ENCODE peak calls at places on chromosome 20, in seven cellular contexts. C is kidney epithelial cell, D is dorsolateral prefrontal cortex, V is ovary, P is astrocyte of the cerebellum, E is psoas muscle, M is Peyer's patch. S is an unnamed sample.

GRCh38 chr20:31764641-31765305 is 25.7 kb downstream of the TPX2 start:
- DNase-seq in C (no peak), E (no peak), D (no peak), V (no peak), P (no peak), M (no peak), S (no peak)

GRCh38 chr20:9978395-9979004 is 56.3 kb upstream of the ANKEF1 start:
- DNase-seq in C (peak; percentile 56), V (peak; percentile 17), D (no peak), P (peak; percentile 92), M (no peak), E (no peak), S (peak; percentile 76)

GRCh38 chr20:38763616-38764015 is 15.4 kb downstream of the ACTR5 start:
- DNase-seq in P (no peak), V (no peak), E (no peak), C (no peak), D (no peak), M (no peak), S (no peak)

GRCh38 chr20:41158082-41158625 is 20.8 kb downstream of the PLCG1 start:
- DNase-seq in E (no peak), M (no peak), V (no peak), C (no peak), P (no peak), D (no peak), S (no peak)

GRCh38 chr20:52105045-52105572 is 86.5 kb downstream of the ZFP64 start:
- DNase-seq in C (no peak), E (no peak), D (no peak), V (no peak), M (no peak), P (no peak), S (no peak)

GRCh38 chr20:61514805-61515505 is 262.9 kb downstream of the CDH4 start:
- DNase-seq in M (no peak), D (no peak), C (no peak), P (no peak), V (no peak), E (no peak), S (no peak)

GRCh38 chr20:4951299-4951698 is 50.0 kb downstream of the SLC23A2 start:
- DNase-seq in E (no peak), V (peak; percentile 38), C (no peak), P (peak; percentile 87), D (no peak), M (no peak), S (peak; percentile 48)

GRCh38 chr20:60224914-60225313 is 266.7 kb downstream of the CDH26 start:
- DNase-seq in M (no peak), D (no peak), V (no peak), E (no peak), P (no peak), C (no peak), S (no peak)

GRCh38 chr20:48338717-48339116 is 489.1 kb downstream of the PREX1 start:
- DNase-seq in P (peak; percentile 40), M (no peak), C (no peak), E (no peak), D (no peak), V (no peak), S (no peak)

GRCh38 chr20:38073307-38074010 is 39.9 kb downstream of the RPRD1B start:
- DNase-seq in C (no peak), D (no peak), P (peak; percentile 98), E (no peak), M (no peak), V (peak; percentile 61), S (peak; percentile 66)

GRCh38 chr20:23782366-23782983 is 31.7 kb upstream of the CST1 start:
- DNase-seq in P (no peak), M (no peak), C (no peak), D (no peak), V (no peak), E (no peak), S (peak; percentile 7)

GRCh38 chr20:33296206-33296605 is 13.2 kb downstream of the BPIFB1 start:
- DNase-seq in E (no peak), V (no peak), P (no peak), C (no peak), D (no peak), M (no peak), S (no peak)

GRCh38 chr20:23298926-23299672 is 51.5 kb upstream of the NXT1 start:
- DNase-seq in M (no peak), V (no peak), D (no peak), E (no peak), P (no peak), C (no peak), S (no peak)

GRCh38 chr20:17617212-17617867 is 47.5 kb downstream of the DSTN start:
- DNase-seq in C (no peak), M (peak; percentile 20), P (peak; percentile 19), D (peak; percentile 78), V (peak; percentile 51), E (peak; percentile 79), S (no peak)

GRCh38 chr20:38725959-38726848 is 1.9 kb downstream of the SLC32A1 start:
- DNase-seq in C (no peak), P (peak; percentile 12), E (no peak), D (no peak), M (peak; percentile 64), V (no peak), S (no peak)

GRCh38 chr20:32681175-32682084 is 7.7 kb upstream of the C20orf203 start:
- DNase-seq in M (no peak), P (no peak), D (no peak), C (peak; percentile 32), V (no peak), E (no peak), S (no peak)

GRCh38 chr20:51712501-51713212 is 55.5 kb downstream of the ATP9A start:
- DNase-seq in C (no peak), E (no peak), M (no peak), D (peak; percentile 50), V (no peak), P (peak; percentile 27), S (no peak)

GRCh38 chr20:37657924-37658800 is 35.7 kb upstream of the CTNNBL1 start:
- DNase-seq in D (no peak), C (no peak), M (no peak), E (no peak), V (no peak), P (no peak), S (no peak)

GRCh38 chr20:25310921-25311728 is 63.2 kb downstream of the PYGB start:
- DNase-seq in E (no peak), D (peak; percentile 36), V (no peak), P (peak; percentile 34), M (no peak), C (no peak), S (no peak)

GRCh38 chr20:57501461-57502330 is 23.2 kb downstream of the CTCFL start:
- DNase-seq in M (no peak), P (no peak), E (no peak), V (no peak), C (no peak), D (no peak), S (no peak)

GRCh38 chr20:11012975-11013374 is 339.2 kb upstream of the JAG1 start:
- DNase-seq in C (no peak), D (no peak), M (no peak), E (no peak), V (no peak), P (no peak), S (no peak)

GRCh38 chr20:34558320-34559202 is at the start of gene MAP1LC3A:
- DNase-seq in V (peak; percentile 97), P (peak; percentile 80), M (peak; percentile 93), D (peak; percentile 94), E (peak; percentile 97), C (peak; percentile 57), S (peak; percentile 43)
- TF ChIP-seq CTCF in V (no peak), P (no peak), M (no peak), D (no peak), E (no peak), C (no peak), S (no peak)

DNA sequence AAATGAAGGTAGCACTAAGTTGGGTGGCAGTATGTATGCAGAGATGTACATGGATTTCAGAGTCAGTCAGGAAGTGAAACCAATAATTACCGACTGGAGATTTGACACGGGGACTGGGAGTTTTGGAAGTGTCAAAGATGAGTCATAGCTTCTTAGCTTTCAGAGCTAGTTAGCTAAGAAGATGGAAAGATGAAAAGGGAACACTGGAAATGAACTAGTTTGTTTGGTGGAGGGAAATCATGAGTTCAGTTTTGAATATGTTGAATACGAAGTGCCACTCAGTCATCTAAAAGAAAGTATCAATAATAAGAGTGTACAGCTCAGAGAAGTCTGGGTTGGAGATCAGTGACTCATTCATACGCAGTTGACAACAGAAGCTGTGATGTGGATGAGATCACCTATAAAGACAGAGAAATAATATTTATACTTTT is 7.5 kb downstream of the ESF1 start:
- DNase-seq in D (no peak), V (no peak), E (no peak), P (no peak), C (no peak), M (no peak), S (no peak)
- H3K4me3 ChIP-seq in D (no peak overlapping the region), V (no peak overlapping the region), E (no peak overlapping the region), P (no peak overlapping the region), C (no peak overlapping the region), M (no peak overlapping the region), S (no peak overlapping the region)

DNA sequence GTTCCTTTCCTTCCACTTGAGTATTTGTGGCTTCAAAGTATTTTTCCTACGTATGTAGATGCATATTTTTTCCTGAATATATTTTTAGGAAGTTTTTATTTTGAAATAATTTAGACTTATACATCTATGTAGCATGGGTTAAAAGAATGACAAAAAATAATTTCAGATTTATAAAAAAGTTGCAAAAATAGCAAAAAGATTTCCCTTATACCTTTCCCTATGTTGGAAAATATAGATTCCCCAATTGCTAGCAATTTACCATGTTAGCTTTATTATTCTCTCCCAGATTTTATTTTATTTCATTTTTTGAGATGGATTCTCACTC is 69.8 kb downstream of the SCAND1 start:
- DNase-seq in C (no peak), V (no peak), E (no peak), D (no peak), P (no peak), M (no peak), S (no peak)
- TF ChIP-seq CTCF in C (no peak), V (no peak), E (no peak), D (no peak), P (no peak), M (no peak), S (no peak)

GRCh38 chr20:63682384-63683139 is 13.9 kb upstream of the TNFRSF6B start:
- DNase-seq in C (peak; percentile 96), E (peak; percentile 87), V (peak; percentile 44), M (no peak), D (peak; percentile 67), P (peak; percentile 83), S (peak; percentile 96)
- H3K4me3 ChIP-seq in C (no peak overlapping the region), E (no peak overlapping the region), V (no peak overlapping the region), M (no peak overlapping the region), D (no peak overlapping the region), P (no peak overlapping the region), S (no peak overlapping the region)